ENCODE peak calls at places on chromosome 1, in seven cellular contexts. N is upper lobe of left lung; P is left ventricle myocardium inferior; T is CD4-positive, alpha-beta T cell; A is aorta; E is CD4-positive, CD25-positive, alpha-beta regulatory T cell; M is kidney. L is an unnamed sample.

GRCh38 chr1:46649764-46650163 is 18.4 kb downstream of the ATPAF1 start:
- DNase-seq in N (no peak), P (no peak), T (no peak), A (no peak), E (no peak), M (no peak), L (no peak)

GRCh38 chr1:152941037-152941700 is 5.8 kb upstream of the SPRR5 start:
- DNase-seq in N (no peak), P (no peak), T (no peak), A (no peak), E (no peak), M (no peak), L (no peak)

GRCh38 chr1:31570228-31570627 is 6.1 kb upstream of the TINAGL1 start:
- DNase-seq in N (no peak), P (no peak), T (no peak), A (no peak), E (no peak), M (no peak), L (no peak)

GRCh38 chr1:32138965-32139364 is 31.1 kb downstream of the KPNA6 start:
- DNase-seq in N (no peak), P (no peak), T (no peak), A (no peak), E (no peak), M (no peak), L (no peak)

GRCh38 chr1:100868364-100868995 is 26.2 kb downstream of the EXTL2 start:
- DNase-seq in N (no peak), P (no peak), T (no peak), A (no peak), E (peak; percentile 55), M (no peak), L (no peak)

GRCh38 chr1:19923137-19923952 is at the start of gene PLA2G2E:
- DNase-seq in N (no peak), P (no peak), T (no peak), A (no peak), E (no peak), M (no peak), L (no peak)

GRCh38 chr1:202362212-202362611 is 13.7 kb downstream of the PPP1R12B start:
- DNase-seq in N (no peak), P (no peak), T (no peak), A (no peak), E (no peak), M (no peak), L (no peak)

GRCh38 chr1:55632058-55632457 is 416.9 kb upstream of the USP24 start:
- DNase-seq in N (no peak), P (no peak), T (no peak), A (no peak), E (no peak), M (no peak), L (no peak)

GRCh38 chr1:228488107-228488817 is 1.1 kb downstream of the RNF187 start:
- DNase-seq in N (peak; percentile 65), P (no peak), T (no peak), A (no peak), E (no peak), M (peak; percentile 65), L (no peak)

GRCh38 chr1:197841828-197842573 is 60.4 kb upstream of the C1orf53 start:
- DNase-seq in N (no peak), P (no peak), T (no peak), A (no peak), E (no peak), M (no peak), L (no peak)

GRCh38 chr1:228150458-228151169 is 884 bp downstream of the GJC2 start:
- DNase-seq in N (peak; percentile 84), P (peak; percentile 68), T (no peak), A (peak; percentile 76), E (no peak), M (peak; percentile 80), L (no peak)

GRCh38 chr1:75097686-75098085 is 36.5 kb upstream of the LHX8 start:
- DNase-seq in N (no peak), P (no peak), T (no peak), A (no peak), E (no peak), M (no peak), L (no peak)

GRCh38 chr1:8200317-8201115 is 117.4 kb upstream of the SLC45A1 start:
- DNase-seq in N (no peak), P (no peak), T (no peak), A (no peak), E (no peak), M (peak; percentile 24), L (no peak)

GRCh38 chr1:154626456-154627246 is 18.7 kb upstream of the ADAR start:
- DNase-seq in N (no peak), P (no peak), T (no peak), A (no peak), E (peak; percentile 31), M (no peak), L (no peak)

GRCh38 chr1:77282187-77282865 is 507 bp downstream of the AK5 start:
- DNase-seq in N (no peak), P (no peak), T (peak; percentile 28), A (peak; percentile 32), E (peak; percentile 41), M (peak; percentile 71), L (no peak)

GRCh38 chr1:228842094-228842775 is 107.0 kb downstream of the RHOU start:
- DNase-seq in N (no peak), P (no peak), T (no peak), A (peak; percentile 68), E (no peak), M (peak; percentile 83), L (no peak)

GRCh38 chr1:229557913-229558414 is 543 bp downstream of the ABCB10 start:
- DNase-seq in N (peak; percentile 92), P (peak; percentile 46), T (peak; percentile 5), A (peak; percentile 63), E (peak; percentile 35), M (peak; percentile 86), L (peak; percentile 12)

GRCh38 chr1:229080361-229080760 is 190.6 kb upstream of the RAB4A start:
- DNase-seq in N (no peak), P (no peak), T (no peak), A (no peak), E (no peak), M (no peak), L (no peak)

GRCh38 chr1:46411010-46411405 is 16.9 kb downstream of the FAAH start:
- DNase-seq in N (no peak), P (no peak), T (no peak), A (no peak), E (no peak), M (no peak), L (no peak)

GRCh38 chr1:113912594-113913311 is 7.6 kb downstream of the DCLRE1B start:
- DNase-seq in N (no peak), P (peak; percentile 43), T (no peak), A (no peak), E (no peak), M (no peak), L (no peak)

GRCh38 chr1:50423670-50424000 is 392 bp upstream of the DMRTA2 start:
- DNase-seq in N (peak; percentile 78), P (no peak), T (no peak), A (no peak), E (no peak), M (no peak), L (no peak)

GRCh38 chr1:84724128-84724860 is 34.0 kb upstream of the SSX2IP start:
- DNase-seq in N (no peak), P (no peak), T (peak; percentile 43), A (no peak), E (peak; percentile 8), M (no peak), L (peak; percentile 31)

GRCh38 chr1:30399026-30399425 is 324.4 kb downstream of the MATN1 start:
- DNase-seq in N (no peak), P (no peak), T (no peak), A (peak; percentile 40), E (no peak), M (no peak), L (no peak)

GRCh38 chr1:37391181-37391949 is 83.0 kb upstream of the ZC3H12A start:
- DNase-seq in N (no peak), P (no peak), T (no peak), A (no peak), E (no peak), M (no peak), L (no peak)

GRCh38 chr1:83641206-83641658 is 357.7 kb downstream of the TTLL7 start:
- DNase-seq in N (no peak), P (no peak), T (no peak), A (no peak), E (no peak), M (no peak), L (no peak)

GRCh38 chr1:234721476-234722266 is 111.7 kb upstream of the IRF2BP2 start:
- DNase-seq in N (no peak), P (peak; percentile 60), T (no peak), A (peak; percentile 73), E (no peak), M (peak; percentile 88), L (no peak)

GRCh38 chr1:84505167-84506001 is 802 bp upstream of the SPATA1 start:
- DNase-seq in N (no peak), P (peak; percentile 74), T (no peak), A (peak; percentile 78), E (peak; percentile 18), M (no peak), L (no peak)

GRCh38 chr1:45116340-45116739 is 90.1 kb downstream of the ZSWIM5 start:
- DNase-seq in N (no peak), P (no peak), T (no peak), A (no peak), E (peak; percentile 9), M (no peak), L (no peak)
- H3K9me3 ChIP-seq in N (no peaks in the 10 kb centered on the region), P (peaks cover 4% of the 10 kb centered on the region), T (no peaks in the 10 kb centered on the region), A (no peaks in the 10 kb centered on the region), E (no peaks in the 10 kb centered on the region), M (no peaks in the 10 kb centered on the region), L (no peaks in the 10 kb centered on the region)

DNA sequence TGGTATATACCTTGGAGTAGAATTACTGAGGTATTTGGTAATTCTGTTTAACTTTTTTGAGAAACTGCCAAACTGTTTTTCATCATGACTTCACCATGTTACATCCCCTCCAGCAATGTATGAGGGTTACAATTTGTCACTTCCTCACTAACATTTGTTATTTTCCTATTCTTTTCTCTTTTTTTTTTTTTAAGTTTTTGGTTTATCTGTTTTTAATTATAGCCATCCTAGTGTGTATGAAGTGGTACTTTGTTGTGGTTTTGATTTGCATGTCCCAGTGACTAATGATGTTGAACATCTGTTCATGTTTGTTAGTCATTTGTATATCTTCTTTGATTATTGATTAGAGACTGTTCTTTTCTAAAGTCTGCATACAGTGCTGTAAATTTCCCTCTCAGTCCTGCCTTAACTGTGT is 147.3 kb downstream of the HS2ST1 start:
- DNase-seq in N (no peak), P (no peak), T (no peak), A (no peak), E (peak; percentile 5), M (no peak), L (no peak)
- H3K9me3 ChIP-seq in N (no peaks in the 10 kb centered on the region), P (peaks cover 7% of the 10 kb centered on the region), T (no peaks in the 10 kb centered on the region), A (no peaks in the 10 kb centered on the region), E (no peaks in the 10 kb centered on the region), M (no peaks in the 10 kb centered on the region), L (no peaks in the 10 kb centered on the region)

GRCh38 chr1:71135571-71135970 is 54.7 kb upstream of the ZRANB2 start:
- DNase-seq in N (no peak), P (no peak), T (no peak), A (no peak), E (no peak), M (no peak), L (no peak)
- H3K9me3 ChIP-seq in N (peaks cover 19% of the 10 kb centered on the region), P (peaks cover 49% of the 10 kb centered on the region), T (peaks cover 35% of the 10 kb centered on the region), A (peaks cover 4% of the 10 kb centered on the region), E (peaks cover 20% of the 10 kb centered on the region), M (peaks cover 28% of the 10 kb centered on the region), L (peaks cover 4% of the 10 kb centered on the region)

DNA sequence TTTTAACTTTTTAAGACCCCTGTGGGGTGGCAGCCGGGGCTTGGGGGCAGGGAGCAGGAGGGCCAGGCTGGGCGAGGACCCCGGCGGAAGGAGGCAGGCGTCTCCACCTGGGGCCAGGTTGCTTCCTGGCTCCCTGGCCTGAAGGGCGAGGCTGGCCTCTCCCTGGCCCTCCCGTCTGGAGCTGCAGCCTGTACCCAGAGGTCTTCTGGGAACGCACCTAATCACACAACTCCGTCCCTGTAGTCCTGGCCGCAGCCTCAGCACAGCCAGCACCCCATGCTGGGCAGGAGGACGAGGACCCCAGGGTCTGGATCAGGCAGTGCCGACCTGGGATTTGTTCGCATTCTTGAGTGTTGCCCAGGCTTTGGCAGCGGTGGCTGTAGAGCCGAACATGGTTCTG is 14.1 kb upstream of the TTC34 start:
- DNase-seq in N (peak; percentile 56), P (no peak), T (no peak), A (peak; percentile 16), E (no peak), M (peak; percentile 62), L (no peak)
- H3K9me3 ChIP-seq in N (no peaks in the 10 kb centered on the region), P (peaks cover 18% of the 10 kb centered on the region), T (no peaks in the 10 kb centered on the region), A (peaks cover 4% of the 10 kb centered on the region), E (no peaks in the 10 kb centered on the region), M (no peaks in the 10 kb centered on the region), L (no peaks in the 10 kb centered on the region)

L was measured in T-helper 17 cell.